ENCODE peak calls at places on chromosomes 12 and 14, in four cellular contexts. One of them, this sample, is unnamed.

GRCh38 chr12:101097829-101098580 is 112.0 kb downstream of the SLC5A8 start:
- DNase-seq in K562: no peak
- DNase-seq in HCT116: no peak
- DNase-seq in HepG2: no peak
- DNase-seq in this sample: no peak

GRCh38 chr14:100827751-100828447 is 2.0 kb downstream of the MEG3 start:
- DNase-seq in K562: peak; percentile 28
- DNase-seq in HCT116: no peak
- DNase-seq in HepG2: no peak
- DNase-seq in this sample: no peak

GRCh38 chr14:105529506-105530445 is 3.4 kb downstream of the TMEM121 start:
- DNase-seq in K562: no peak
- DNase-seq in HCT116: no peak
- DNase-seq in HepG2: peak; percentile 50
- DNase-seq in this sample: no peak

GRCh38 chr14:55731881-55732498 is 152.0 kb downstream of the KTN1 start:
- DNase-seq in K562: peak; percentile 9
- DNase-seq in HCT116: peak; percentile 12
- DNase-seq in HepG2: peak; percentile 16
- DNase-seq in this sample: no peak

GRCh38 chr12:3271639-3272038 is 194.5 kb downstream of the TSPAN9 start:
- DNase-seq in K562: no peak
- DNase-seq in HCT116: no peak
- DNase-seq in HepG2: no peak
- DNase-seq in this sample: no peak

GRCh38 chr14:68464716-68465115 is 328.2 kb downstream of the ZFP36L1 start:
- DNase-seq in K562: no peak
- DNase-seq in HCT116: peak; percentile 94
- DNase-seq in HepG2: no peak
- DNase-seq in this sample: no peak

GRCh38 chr12:77160931-77161330 is 95.6 kb upstream of the E2F7 start:
- DNase-seq in K562: no peak
- DNase-seq in HCT116: no peak
- DNase-seq in HepG2: no peak
- DNase-seq in this sample: no peak

GRCh38 chr14:89550761-89551283 is 133.8 kb upstream of the FOXN3 start:
- DNase-seq in K562: no peak
- DNase-seq in HCT116: no peak
- DNase-seq in HepG2: no peak
- DNase-seq in this sample: no peak

GRCh38 chr14:77024171-77024627 is 4.3 kb downstream of the IRF2BPL start:
- DNase-seq in K562: peak; percentile 39
- DNase-seq in HCT116: no peak
- DNase-seq in HepG2: peak; percentile 66
- DNase-seq in this sample: no peak

GRCh38 chr12:6418796-6419195 is 26.0 kb upstream of the CD27 start:
- DNase-seq in K562: no peak
- DNase-seq in HCT116: no peak
- DNase-seq in HepG2: no peak
- DNase-seq in this sample: no peak

GRCh38 chr12:69329669-69330428 is 18.3 kb upstream of the LYZ start:
- DNase-seq in K562: no peak
- DNase-seq in HCT116: no peak
- DNase-seq in HepG2: peak; percentile 71
- DNase-seq in this sample: no peak

GRCh38 chr12:76547526-76547925 is 12.0 kb downstream of the OSBPL8 start:
- DNase-seq in K562: no peak
- DNase-seq in HCT116: no peak
- DNase-seq in HepG2: no peak
- DNase-seq in this sample: no peak

GRCh38 chr14:52735921-52736489 is 6.0 kb downstream of the STYX start:
- DNase-seq in K562: peak; percentile 18
- DNase-seq in HCT116: no peak
- DNase-seq in HepG2: no peak
- DNase-seq in this sample: no peak

GRCh38 chr14:90513151-90514014 is 116.6 kb downstream of the CALM1 start:
- DNase-seq in K562: no peak
- DNase-seq in HCT116: no peak
- DNase-seq in HepG2: peak; percentile 93
- DNase-seq in this sample: no peak

GRCh38 chr12:38904932-38905479 is 385 bp downstream of the CPNE8 start:
- DNase-seq in K562: peak; percentile 53
- DNase-seq in HCT116: peak; percentile 88
- DNase-seq in HepG2: peak; percentile 52
- DNase-seq in this sample: peak; percentile 75

GRCh38 chr12:115752913-115753726 is 524.4 kb downstream of the MED13L start:
- DNase-seq in K562: peak; percentile 36
- DNase-seq in HCT116: peak; percentile 42
- DNase-seq in HepG2: peak; percentile 58
- DNase-seq in this sample: peak; percentile 27

GRCh38 chr14:24368562-24369252 is 723 bp downstream of the NFATC4 start:
- DNase-seq in K562: peak; percentile 42
- DNase-seq in HCT116: no peak
- DNase-seq in HepG2: no peak
- DNase-seq in this sample: no peak

GRCh38 chr14:101134851-101135486 is 231.4 kb upstream of the RTL1 start:
- DNase-seq in K562: no peak
- DNase-seq in HCT116: no peak
- DNase-seq in HepG2: no peak
- DNase-seq in this sample: no peak

GRCh38 chr14:92694807-92695206 is 53.6 kb downstream of the LGMN start:
- DNase-seq in K562: no peak
- DNase-seq in HCT116: no peak
- DNase-seq in HepG2: no peak
- DNase-seq in this sample: no peak

GRCh38 chr12:1605129-1606020 is 11.0 kb upstream of the FBXL14 start:
- DNase-seq in K562: peak; percentile 70
- DNase-seq in HCT116: peak; percentile 78
- DNase-seq in HepG2: peak; percentile 70
- DNase-seq in this sample: peak; percentile 68

GRCh38 chr14:100193417-100194357 is 34.2 kb upstream of the DEGS2 start:
- DNase-seq in K562: peak; percentile 32
- DNase-seq in HCT116: no peak
- DNase-seq in HepG2: peak; percentile 75
- DNase-seq in this sample: no peak

GRCh38 chr14:61128382-61129167 is 147.5 kb downstream of the SLC38A6 start:
- DNase-seq in K562: no peak
- DNase-seq in HCT116: no peak
- DNase-seq in HepG2: no peak
- DNase-seq in this sample: no peak

GRCh38 chr14:80403036-80403435 is 191.7 kb upstream of the DIO2 start:
- DNase-seq in K562: no peak
- DNase-seq in HCT116: no peak
- DNase-seq in HepG2: no peak
- DNase-seq in this sample: no peak

GRCh38 chr12:123433615-123434014 is 2.9 kb downstream of the RILPL2 start:
- DNase-seq in K562: no peak
- DNase-seq in HCT116: no peak
- DNase-seq in HepG2: no peak
- DNase-seq in this sample: no peak

GRCh38 chr14:65658202-65658601 is 245.7 kb downstream of the FUT8 start:
- DNase-seq in K562: no peak
- DNase-seq in HCT116: no peak
- DNase-seq in HepG2: no peak
- DNase-seq in this sample: no peak

GRCh38 chr12:129531004-129531403 is 372.8 kb downstream of the TMEM132D start:
- DNase-seq in K562: no peak
- DNase-seq in HCT116: no peak
- DNase-seq in HepG2: peak; percentile 2
- DNase-seq in this sample: no peak

GRCh38 chr12:47067778-47068431 is 11.5 kb upstream of the PCED1B start:
- DNase-seq in K562: no peak
- DNase-seq in HCT116: no peak
- DNase-seq in HepG2: no peak
- DNase-seq in this sample: no peak

GRCh38 chr12:102120886-102121285 is 903 bp downstream of the PARPBP start:
- DNase-seq in K562: peak; percentile 25
- DNase-seq in HCT116: peak; percentile 3
- DNase-seq in HepG2: peak; percentile 29
- DNase-seq in this sample: no peak

GRCh38 chr12:124397807-124398577 is 103.1 kb downstream of the RFLNA start:
- DNase-seq in K562: peak; percentile 35
- DNase-seq in HCT116: no peak
- DNase-seq in HepG2: no peak
- DNase-seq in this sample: no peak

GRCh38 chr12:1939745-1940607 is 21.5 kb upstream of the CACNA2D4 start:
- DNase-seq in K562: peak; percentile 67
- DNase-seq in HCT116: peak; percentile 52
- DNase-seq in HepG2: peak; percentile 55
- DNase-seq in this sample: peak; percentile 67

GRCh38 chr12:75953312-75953906 is 78.2 kb downstream of the PHLDA1 start:
- DNase-seq in K562: no peak
- DNase-seq in HCT116: no peak
- DNase-seq in HepG2: no peak
- DNase-seq in this sample: no peak

GRCh38 chr12:30002677-30003076 is 218.9 kb upstream of the TMTC1 start:
- DNase-seq in K562: no peak
- DNase-seq in HCT116: no peak
- DNase-seq in HepG2: no peak
- DNase-seq in this sample: no peak

GRCh38 chr12:29991924-29992323 is 208.2 kb upstream of the TMTC1 start:
- DNase-seq in K562: no peak
- DNase-seq in HCT116: no peak
- DNase-seq in HepG2: no peak
- DNase-seq in this sample: no peak

GRCh38 chr12:30000401-30000800 is 216.7 kb upstream of the TMTC1 start:
- DNase-seq in K562: no peak
- DNase-seq in HCT116: no peak
- DNase-seq in HepG2: no peak
- DNase-seq in this sample: no peak

GRCh38 chr12:29992366-29992765 is 208.6 kb upstream of the TMTC1 start:
- DNase-seq in K562: no peak
- DNase-seq in HCT116: no peak
- DNase-seq in HepG2: no peak
- DNase-seq in this sample: no peak

DNA sequence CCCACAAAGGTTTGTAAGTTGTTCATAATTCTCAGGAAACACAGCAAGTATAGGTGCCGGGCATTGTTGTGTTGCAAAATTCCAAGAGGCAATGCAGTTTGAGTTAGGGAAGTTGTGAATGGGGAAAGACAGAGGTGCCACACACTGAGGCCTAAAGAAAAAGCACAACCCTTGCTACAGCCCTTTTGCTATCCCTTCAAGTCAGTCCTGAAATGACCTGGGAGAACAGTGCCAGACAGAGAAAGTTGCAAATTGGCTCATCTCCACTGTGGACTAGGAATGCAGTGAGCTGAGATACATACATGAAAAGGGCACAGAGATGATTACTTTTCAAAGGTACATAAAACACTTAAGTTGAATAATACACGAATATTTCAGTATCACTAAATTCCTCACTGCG is 213.3 kb upstream of the TMTC1 start:
- DNase-seq in K562: no peak
- DNase-seq in HCT116: no peak
- DNase-seq in HepG2: no peak
- DNase-seq in this sample: no peak
- TF ChIP-seq REST in K562: no peak
- TF ChIP-seq REST in HCT116: no peak
- TF ChIP-seq REST in HepG2: no peak
- TF ChIP-seq REST in this sample: no peak

DNA sequence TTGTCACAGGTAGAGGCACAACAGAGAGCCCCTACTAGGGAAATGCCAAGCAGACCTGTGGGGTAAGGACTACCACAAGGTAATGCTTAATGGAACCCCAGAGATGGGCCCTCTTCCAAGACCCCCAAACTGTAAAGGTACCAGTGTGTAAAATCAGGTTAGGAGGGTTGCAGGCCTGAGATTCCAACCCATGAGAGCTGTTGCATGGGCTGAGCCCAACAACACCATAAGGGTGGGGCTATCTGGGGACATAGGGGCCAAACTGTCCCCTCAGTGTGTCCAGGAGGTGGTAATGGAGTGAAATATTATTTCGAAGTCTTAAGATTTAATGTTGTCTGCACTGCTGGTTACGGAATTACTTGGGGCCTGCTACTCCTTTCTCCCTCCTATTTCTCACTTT is 620.2 kb downstream of the ETNK1 start:
- DNase-seq in K562: no peak
- DNase-seq in HCT116: no peak
- DNase-seq in HepG2: no peak
- DNase-seq in this sample: no peak
- TF ChIP-seq TCF7L2 in K562: no peak
- TF ChIP-seq TCF7L2 in HCT116: no peak
- TF ChIP-seq TCF7L2 in HepG2: no peak
- TF ChIP-seq TCF7L2 in this sample: no peak

DNA sequence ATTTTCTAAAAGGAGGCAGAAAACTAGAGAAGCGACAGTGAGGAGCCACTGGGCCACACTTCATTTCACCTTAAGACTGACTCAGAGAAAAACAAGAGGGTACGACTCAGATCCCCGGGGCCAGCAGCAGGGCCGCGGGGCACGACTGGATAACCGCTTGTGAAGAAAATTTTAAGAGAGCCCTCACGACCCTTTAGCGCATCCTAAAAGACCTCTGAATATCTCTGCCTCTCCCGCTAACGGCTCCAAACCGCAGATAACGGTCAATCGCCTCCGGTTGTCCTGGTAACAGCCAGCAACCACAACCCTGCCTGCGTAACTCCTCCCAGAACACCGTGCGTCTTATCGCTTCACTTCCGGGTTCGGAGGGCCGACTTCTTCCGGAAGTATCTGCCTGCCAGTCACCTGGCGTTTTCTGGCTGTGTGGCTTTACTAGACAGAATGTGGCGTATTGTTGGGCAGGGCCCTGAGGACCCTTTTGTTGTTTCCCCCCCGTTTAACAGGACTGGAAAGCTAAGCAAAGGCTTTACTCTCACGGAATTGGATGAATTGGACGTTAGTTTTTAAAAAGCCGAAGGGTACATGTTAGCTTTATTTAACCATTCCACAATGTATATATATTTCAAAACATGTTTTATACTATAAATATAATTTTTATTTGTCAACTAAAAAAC is 5.4 kb upstream of the ATP23 start:
- DNase-seq in K562: peak; percentile 93
- DNase-seq in HCT116: peak; percentile 88
- DNase-seq in HepG2: peak; percentile 94
- DNase-seq in this sample: peak; percentile 80
- TF ChIP-seq REST in K562: no peak
- TF ChIP-seq REST in HCT116: no peak
- TF ChIP-seq REST in HepG2: peak; percentile 29
- TF ChIP-seq REST in this sample: no peak

DNA sequence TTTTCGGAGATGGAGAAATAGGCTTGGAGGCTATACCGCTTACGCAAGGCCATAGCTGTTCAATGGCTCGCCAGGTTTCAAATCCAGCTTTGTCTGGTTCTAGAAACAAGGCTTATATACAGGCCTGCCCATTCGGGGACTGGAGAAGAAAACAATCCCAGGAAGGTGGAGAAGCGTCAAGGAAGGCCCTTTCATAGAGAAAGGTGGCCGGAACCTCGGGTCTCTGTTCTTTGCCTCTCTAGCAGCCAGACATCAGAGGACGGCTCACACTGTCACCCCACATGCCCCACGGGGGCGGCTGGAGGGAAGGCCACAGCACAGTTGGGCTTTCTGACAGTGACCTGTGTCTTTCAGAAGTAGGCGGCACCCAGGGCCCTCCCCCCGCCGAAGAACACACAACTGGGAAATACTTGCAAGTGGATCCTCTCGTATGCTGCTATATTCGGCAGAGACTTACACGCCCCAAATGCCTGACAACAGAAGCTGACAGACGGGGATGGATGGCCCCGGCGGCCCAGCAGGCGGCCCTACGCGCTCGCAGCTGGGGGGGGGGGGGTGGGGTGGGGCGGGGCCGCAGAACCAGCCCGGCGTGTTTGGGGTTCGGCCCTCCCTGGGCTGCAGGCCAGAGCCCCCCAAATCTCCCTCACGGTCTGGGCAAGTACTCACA is 4.5 kb upstream of the SETD1B start:
- DNase-seq in K562: peak; percentile 86
- DNase-seq in HCT116: peak; percentile 75
- DNase-seq in HepG2: peak; percentile 77
- DNase-seq in this sample: no peak
- TF ChIP-seq TCF7L2 in K562: no peak
- TF ChIP-seq TCF7L2 in HCT116: peak; percentile 20
- TF ChIP-seq TCF7L2 in HepG2: no peak
- TF ChIP-seq TCF7L2 in this sample: no peak